ENCODE peak calls at places on chromosomes 13 and 19, in ten cellular contexts. Q is COR-L47; E is stimulated activated naive CD8-positive, alpha-beta T cell treated with anti-CD3 and anti-CD28 coated beads, Interleukin-15, amount 100 ng/mL, for 72 hours; K is SW 1271; U is NCI-H774; L is amygdala; Y is activated T-helper 9 cell treated with anti-CD3 and anti-CD28 coated beads, Interleukin-2, amount 50 U/mL, for 16 hours; V is ACHN; Z is stimulated activated CD4-positive, alpha-beta T cell treated with anti-CD3 and anti-CD28 coated beads, Interleukin-1b, Interleukin-23, amount 100 ng/mL, for 24 hours; R is effector memory CD4-positive, alpha-beta T cell. T is an unnamed sample.

GRCh38 chr19:29724741-29725140 is 9.7 kb upstream of the C19orf12 start:
- DNase-seq in Y (no peak), K (no peak), Q (no peak), L (no peak), U (no peak), V (no peak), R (no peak), E (no peak), Z (no peak), T (no peak)

GRCh38 chr19:34254552-34255432 is at the start of gene GARRE1:
- DNase-seq in R (peak; percentile 5), V (peak; percentile 47), Y (peak; percentile 79), K (no peak), U (peak; percentile 77), Q (peak; percentile 52), E (peak; percentile 58), L (peak; percentile 68), Z (no peak), T (no peak)

GRCh38 chr19:54561840-54562239 is 11.8 kb upstream of the LILRA2 start:
- DNase-seq in Y (no peak), R (no peak), V (no peak), L (no peak), K (no peak), Q (peak; percentile 57), E (no peak), Z (no peak), U (peak; percentile 1), T (no peak)

GRCh38 chr19:2796659-2797266 is 11.5 kb downstream of the THOP1 start:
- DNase-seq in R (no peak), V (no peak), Y (no peak), Z (no peak), L (no peak), U (no peak), K (no peak), E (no peak), Q (no peak), T (no peak)

GRCh38 chr13:109654341-109655205 is 131.8 kb downstream of the IRS2 start:
- DNase-seq in V (no peak), Q (no peak), Z (no peak), R (no peak), K (no peak), U (no peak), E (no peak), Y (no peak), L (no peak), T (no peak)

GRCh38 chr19:51417107-51417806 is at the start of gene SIGLEC10:
- DNase-seq in U (no peak), E (peak; percentile 33), R (no peak), V (no peak), Q (no peak), L (peak; percentile 35), Z (no peak), Y (no peak), K (no peak), T (no peak)

GRCh38 chr19:32197896-32198882 is 147.2 kb upstream of the ZNF507 start:
- DNase-seq in Y (no peak), V (no peak), L (no peak), Q (no peak), U (no peak), R (no peak), K (no peak), E (no peak), Z (no peak), T (no peak)

GRCh38 chr19:46192990-46193650 is 36.4 kb upstream of the IGFL1 start:
- DNase-seq in E (no peak), Y (no peak), R (no peak), V (peak; percentile 6), K (peak; percentile 10), U (no peak), Q (no peak), L (peak; percentile 7), Z (no peak), T (no peak)

GRCh38 chr13:92829930-92830329 is 396.7 kb upstream of the GPC6 start:
- DNase-seq in L (no peak), U (no peak), Q (no peak), E (no peak), K (no peak), Z (no peak), Y (no peak), R (no peak), V (no peak), T (no peak)

GRCh38 chr13:36907801-36908200 is 12.2 kb downstream of the SMAD9 start:
- DNase-seq in U (no peak), V (no peak), R (no peak), K (no peak), Z (no peak), E (no peak), Q (no peak), Y (no peak), L (no peak), T (no peak)

GRCh38 chr19:37983153-37983552 is 76.1 kb downstream of the SIPA1L3 start:
- DNase-seq in Z (no peak), L (no peak), E (no peak), U (no peak), V (no peak), Y (no peak), R (no peak), K (no peak), Q (no peak), T (no peak)

GRCh38 chr13:114102521-114103288 is 29.7 kb downstream of the RASA3 start:
- DNase-seq in U (no peak), E (no peak), Y (no peak), Z (no peak), Q (no peak), R (no peak), K (no peak), V (no peak), L (no peak), T (no peak)

GRCh38 chr19:45515081-45515624 is 7.9 kb downstream of the VASP start:
- DNase-seq in U (no peak), L (peak; percentile 18), Q (no peak), E (no peak), K (no peak), V (no peak), Y (no peak), R (peak; percentile 25), Z (no peak), T (no peak)